ENCODE peak calls at places on chromosomes 4 and X, in six cellular contexts. G, K, S, D, V and N are unnamed samples. For H3K4me1, the result is how much of the 10 kb centered on the place peaks cover.

GRCh38 chr4:112516401-112517066 is 554 bp upstream of the NEUROG2 start:
- DNase-seq in S (no peak), G (no peak), K (peak), V (peak), D (no peak), N (no peak)

GRCh38 chr4:55507612-55508011 is 39.1 kb downstream of the CLOCK start:
- DNase-seq in V (no peak), D (no peak), K (no peak), G (no peak), S (no peak), N (no peak)

GRCh38 chr4:60590116-60590515 is 610.0 kb upstream of the ADGRL3 start:
- DNase-seq in K (no peak), S (no peak), D (no peak), G (no peak), V (no peak), N (no peak)

GRCh38 chrX:39636481-39636880 is 461.3 kb downstream of the BCOR start:
- DNase-seq in V (no peak), K (no peak), S (no peak), D (no peak), G (no peak), N (no peak)

GRCh38 chr4:8528713-8529112 is 51.5 kb upstream of the GPR78 start:
- DNase-seq in K (no peak), G (no peak), D (no peak), S (no peak), V (no peak), N (no peak)

GRCh38 chrX:106306391-106306947 is 138.4 kb downstream of the PWWP3B start:
- DNase-seq in S (no peak), G (no peak), V (no peak), D (no peak), K (no peak), N (no peak)

GRCh38 chr4:112861378-112862317 is 187.8 kb upstream of the ANK2 start:
- DNase-seq in G (no peak), S (no peak), D (no peak), V (no peak), K (no peak), N (no peak)

GRCh38 chr4:3671571-3672464 is 94.4 kb upstream of the ADRA2C start:
- DNase-seq in K (no peak), D (no peak), G (no peak), V (no peak), S (peak), N (no peak)

GRCh38 chrX:114976321-114976720 is 41.1 kb downstream of the IL13RA2 start:
- DNase-seq in S (no peak), G (no peak), V (no peak), K (no peak), D (no peak), N (no peak)

GRCh38 chr4:55947912-55948725 is 626 bp upstream of the CEP135 start:
- DNase-seq in D (no peak), V (peak), S (peak), K (peak), G (peak), N (no peak)

GRCh38 chrX:148722966-148723365 is 222.5 kb downstream of the AFF2 start:
- DNase-seq in S (no peak), G (no peak), D (no peak), K (no peak), V (no peak), N (no peak)

GRCh38 chr4:68271851-68272756 is 26.6 kb upstream of the TMPRSS11B start:
- DNase-seq in D (no peak), K (peak), S (peak), G (peak), V (peak), N (no peak)

GRCh38 chr4:75015627-75016026 is 82.7 kb downstream of the PARM1 start:
- DNase-seq in D (no peak), K (no peak), G (no peak), S (no peak), V (no peak), N (no peak)

GRCh38 chrX:3550160-3550765 is 163.2 kb downstream of the PRKX start:
- DNase-seq in G (no peak), D (no peak), S (peak), V (peak), K (no peak), N (no peak)

GRCh38 chrX:149495573-149496071 is 9.5 kb downstream of the IDS start:
- DNase-seq in D (no peak), V (peak), K (no peak), S (peak), G (peak), N (no peak)

GRCh38 chr4:109410776-109411175 is 22.8 kb upstream of the SEC24B start:
- DNase-seq in V (peak), G (no peak), D (no peak), K (no peak), S (no peak), N (no peak)

GRCh38 chr4:102823897-102824296 is 3.5 kb downstream of the UBE2D3 start:
- DNase-seq in V (no peak), G (no peak), K (no peak), S (no peak), D (no peak), N (no peak)

GRCh38 chr4:83629945-83630684 is 94.2 kb downstream of the GPAT3 start:
- DNase-seq in V (no peak), G (no peak), K (no peak), D (no peak), S (no peak), N (no peak)

GRCh38 chr4:185079271-185079905 is 61.1 kb downstream of the HELT start:
- DNase-seq in S (no peak), V (no peak), D (no peak), K (no peak), G (no peak), N (no peak)

GRCh38 chr4:130760246-130760645 is 1664.3 kb downstream of the C4orf33 start:
- DNase-seq in S (no peak), G (no peak), K (no peak), V (no peak), D (no peak), N (no peak)

GRCh38 chr4:175330236-175330635 is 412.1 kb downstream of the ADAM29 start:
- DNase-seq in D (no peak), V (no peak), G (no peak), K (no peak), S (no peak), N (no peak)

GRCh38 chr4:139822391-139822790 is 156.8 kb downstream of the MGST2 start:
- DNase-seq in G (no peak), S (no peak), V (no peak), D (no peak), K (no peak), N (no peak)
- H3K4me1 ChIP-seq in G (under half), S (under half), V (under half), D (under half), K (under half), N (under half)

GRCh38 chrX:71095555-71095970 is at the start of gene FOXO4:
- DNase-seq in G (peak), S (peak), V (peak), K (peak), D (peak), N (no peak)

GRCh38 chrX:71098302-71098701 is 2.7 kb downstream of the FOXO4 start:
- DNase-seq in D (peak), G (no peak), S (peak), K (peak), V (peak), N (no peak)

GRCh38 chrX:71096702-71097032 is 1.0 kb downstream of the FOXO4 start:
- DNase-seq in D (no peak), S (no peak), G (no peak), V (no peak), K (no peak), N (no peak)

GRCh38 chrX:71095033-71095432 is 618 bp upstream of the FOXO4 start:
- DNase-seq in G (no peak), K (no peak), S (no peak), D (no peak), V (no peak), N (no peak)

DNA sequence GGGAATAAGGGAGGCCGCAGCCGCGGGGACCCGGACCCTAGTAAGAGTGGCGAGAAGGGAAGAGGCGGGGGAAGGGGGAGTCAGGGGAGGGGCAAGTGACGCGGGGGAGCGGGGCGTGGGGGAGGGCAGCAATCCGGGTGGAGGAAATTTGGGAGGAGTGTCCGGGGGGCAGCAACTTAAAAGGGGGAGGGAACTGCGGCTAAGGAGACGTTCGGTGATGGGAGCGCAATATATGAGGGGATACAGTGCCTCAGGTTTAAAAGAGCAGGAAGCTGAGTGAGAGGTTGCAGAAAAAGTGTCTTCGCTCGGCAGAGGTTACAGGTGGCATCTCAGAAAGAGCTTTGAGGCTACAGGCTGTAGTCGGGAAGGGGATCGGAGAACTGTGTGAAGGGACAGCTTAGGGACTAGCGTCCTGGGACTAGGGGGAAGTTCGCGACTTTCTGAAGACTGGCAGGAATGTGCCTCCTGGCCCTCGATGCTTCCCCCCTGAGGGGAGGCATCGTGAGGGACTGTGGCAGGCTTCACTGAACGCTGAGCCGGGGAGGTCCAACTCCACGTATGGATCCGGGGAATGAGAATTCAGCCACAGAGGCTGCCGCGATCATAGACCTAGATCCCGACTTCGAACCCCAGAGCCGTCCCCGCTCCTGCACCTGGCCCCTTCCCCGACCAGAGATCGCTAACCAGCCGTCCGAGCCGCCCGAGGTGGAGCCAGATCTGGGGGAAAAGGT is 485 bp downstream of the FOXO4 start:
- DNase-seq in K (no peak), V (peak), G (no peak), D (peak), S (peak), N (no peak)
- H3K27ac ChIP-seq in K (no peak), V (no peak), G (no peak), D (peak), S (peak), N (no peak)

DNA sequence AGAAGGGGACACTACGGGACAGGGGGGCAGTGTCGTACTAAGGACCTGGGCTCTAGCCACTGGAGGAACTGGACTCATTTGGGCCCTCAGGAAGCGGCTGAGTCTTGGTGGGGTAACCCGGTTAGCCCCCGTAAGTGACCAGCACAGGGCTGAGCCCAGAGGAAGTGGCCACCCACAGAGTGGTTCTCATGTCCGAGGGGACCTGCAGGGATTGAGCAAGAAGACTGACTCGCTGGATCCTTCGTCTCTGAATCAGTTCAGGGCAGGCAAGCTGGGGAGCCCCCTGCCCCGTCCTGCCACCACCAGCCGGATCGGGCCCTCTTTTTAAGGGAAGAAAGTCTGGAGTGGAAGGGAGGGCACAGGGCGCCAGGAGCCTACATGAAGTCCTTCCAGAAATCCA is 719 bp upstream of the BGN start:
- DNase-seq in D (no peak), V (no peak), K (no peak), S (no peak), G (no peak), N (no peak)
- H3K4me3 ChIP-seq in D (no peak), V (no peak), K (no peak), S (no peak), G (no peak), N (no peak)

DNA sequence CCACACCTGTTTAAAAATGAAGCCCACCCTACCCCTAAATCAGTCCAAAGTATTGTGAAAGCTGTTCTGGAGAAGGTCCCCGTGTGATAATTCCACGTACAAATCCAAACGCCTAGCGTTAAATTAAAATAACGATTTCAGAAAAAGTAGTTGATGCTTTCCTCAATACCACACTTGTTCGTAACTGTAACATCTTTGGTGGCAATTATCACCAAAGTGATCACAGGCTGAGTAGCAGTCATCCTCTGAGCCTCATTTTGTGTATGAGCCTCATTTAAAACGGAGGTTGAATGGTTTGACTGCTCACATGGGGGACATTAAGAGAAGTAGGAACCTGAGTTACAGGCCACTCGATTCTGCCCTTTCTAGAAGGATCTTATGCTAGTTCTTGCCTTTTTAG is 92.9 kb downstream of the GEMIN8 start:
- DNase-seq in G (no peak), D (no peak), S (no peak), V (no peak), K (no peak), N (no peak)
- H3K4me1 ChIP-seq in G (under half), D (under half), S (under half), V (under half), K (under half), N (under half)